ENCODE peak calls at places on chromosomes 13 and 19, in ten cellular contexts. L, P, Y, Z, M, F, B, V, C and O are unnamed samples.

GRCh38 chr13:80556291-80556690 is 215.4 kb upstream of the SPRY2 start:
- DNase-seq in B (no peak), F (no peak), P (no peak), M (no peak), C (no peak), Y (no peak), V (no peak), L (no peak), Z (no peak), O (no peak)

GRCh38 chr13:60765700-60766411 is 368.8 kb downstream of the TDRD3 start:
- DNase-seq in B (no peak), C (no peak), M (peak; percentile 53), Y (no peak), Z (no peak), V (no peak), F (no peak), L (no peak), P (no peak), O (no peak)

GRCh38 chr19:31532034-31532433 is 182.8 kb upstream of the TSHZ3 start:
- DNase-seq in P (no peak), Y (no peak), Z (no peak), B (no peak), L (no peak), C (no peak), V (no peak), F (no peak), M (no peak), O (no peak)

GRCh38 chr13:28250542-28250941 is 112.2 kb downstream of the PAN3 start:
- DNase-seq in C (no peak), V (no peak), P (no peak), L (no peak), B (no peak), M (no peak), Z (no peak), F (no peak), Y (no peak), O (no peak)

GRCh38 chr13:81051873-81052272 is 710.9 kb upstream of the SPRY2 start:
- DNase-seq in C (no peak), Y (no peak), L (no peak), Z (no peak), M (peak; percentile 7), P (no peak), F (no peak), V (no peak), B (no peak), O (no peak)

GRCh38 chr19:6720369-6721112 is at the start of gene C3:
- DNase-seq in P (peak; percentile 74), L (peak; percentile 93), C (peak; percentile 51), M (no peak), Z (peak; percentile 47), B (peak; percentile 82), F (no peak), Y (no peak), V (peak; percentile 74), O (no peak)

GRCh38 chr19:10285393-10285792 is 1.4 kb upstream of the ICAM4 start:
- DNase-seq in Z (no peak), V (peak; percentile 71), P (no peak), L (no peak), B (no peak), C (no peak), M (no peak), F (no peak), Y (no peak), O (no peak)

GRCh38 chr13:109816112-109816978 is 30.0 kb upstream of the IRS2 start:
- DNase-seq in Y (no peak), V (no peak), C (no peak), F (no peak), P (no peak), L (no peak), M (no peak), Z (no peak), B (no peak), O (no peak)

GRCh38 chr19:38869160-38869835 is 8.8 kb downstream of the RINL start:
- DNase-seq in F (peak; percentile 46), C (no peak), Z (no peak), V (peak; percentile 52), M (no peak), L (no peak), Y (no peak), B (no peak), P (no peak), O (peak; percentile 58)

GRCh38 chr13:50512602-50513527 is 330.6 kb downstream of the DLEU7 start:
- DNase-seq in Z (no peak), C (peak; percentile 67), B (peak; percentile 73), V (peak; percentile 88), F (no peak), Y (no peak), P (peak; percentile 79), M (peak; percentile 17), L (peak; percentile 75), O (peak; percentile 67)

GRCh38 chr19:54299515-54299914 is 13.5 kb downstream of the LILRA5 start:
- DNase-seq in C (no peak), V (no peak), B (no peak), M (no peak), P (no peak), Y (no peak), F (no peak), L (no peak), Z (no peak), O (no peak)

GRCh38 chr13:33633701-33634525 is 184.0 kb upstream of the RFC3 start:
- DNase-seq in C (no peak), Y (no peak), P (no peak), F (no peak), V (no peak), B (no peak), Z (no peak), L (no peak), M (no peak), O (no peak)

GRCh38 chr19:41945135-41945766 is 13.9 kb downstream of the RABAC1 start:
- DNase-seq in Y (no peak), F (no peak), Z (no peak), P (no peak), V (no peak), L (peak; percentile 59), B (no peak), C (no peak), M (no peak), O (peak; percentile 99)

GRCh38 chr13:62168891-62169290 is 753.2 kb upstream of the PCDH20 start:
- DNase-seq in C (no peak), V (no peak), L (no peak), F (no peak), P (no peak), M (no peak), Y (no peak), Z (no peak), B (peak; percentile 39), O (no peak)

GRCh38 chr19:13262450-13262849 is 112.2 kb downstream of the IER2 start:
- DNase-seq in B (no peak), Z (no peak), P (no peak), V (peak; percentile 63), F (no peak), M (peak; percentile 53), Y (no peak), L (no peak), C (no peak), O (no peak)

GRCh38 chr19:19740755-19741154 is 7.8 kb upstream of the ZNF14 start:
- DNase-seq in V (no peak), B (no peak), Y (no peak), P (no peak), C (no peak), M (no peak), L (no peak), Z (no peak), F (peak; percentile 21), O (no peak)

GRCh38 chr19:47377208-47377701 is 28.1 kb downstream of the DHX34 start:
- DNase-seq in Z (no peak), B (no peak), C (peak; percentile 72), F (no peak), L (peak; percentile 73), M (no peak), P (no peak), V (peak; percentile 37), Y (no peak), O (no peak)

GRCh38 chr19:12782174-12782423 is 6.7 kb upstream of the HOOK2 start:
- DNase-seq in C (no peak), F (no peak), P (no peak), Z (no peak), V (no peak), B (no peak), M (no peak), L (no peak), Y (no peak), O (no peak)

DNA sequence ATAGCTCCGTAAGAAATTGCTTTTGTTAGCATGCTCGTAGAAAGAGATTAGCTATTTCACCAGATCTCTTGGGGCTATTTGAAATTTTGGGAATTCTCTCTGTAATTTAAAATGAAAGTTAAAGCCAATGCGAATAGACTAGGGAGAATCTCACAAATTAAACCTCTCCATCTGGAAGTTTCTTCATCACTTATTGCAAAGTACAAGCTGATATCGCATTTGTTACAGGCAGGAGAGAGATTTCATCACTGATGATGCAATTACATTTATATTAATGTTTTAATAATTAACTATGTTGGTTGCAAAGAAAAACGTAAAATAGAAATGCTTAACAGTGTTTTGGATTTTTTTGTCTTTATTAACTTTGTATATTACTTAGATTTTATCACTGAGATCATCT is 12.9 kb upstream of the DACH1 start:
- DNase-seq in M (no peak), F (no peak), Y (no peak), B (no peak), V (no peak), C (no peak), P (no peak), Z (no peak), L (no peak), O (no peak)
- TF ChIP-seq CTCF in M (no peak), F (no peak), Y (no peak), B (no peak), V (no peak), C (no peak), P (no peak), Z (no peak), L (no peak), O (no peak)

GRCh38 chr13:20489185-20489820 is 36.4 kb downstream of the CRYL1 start:
- DNase-seq in M (no peak), P (no peak), L (no peak), B (no peak), F (no peak), Z (no peak), V (no peak), Y (no peak), C (no peak), O (no peak)
- TF ChIP-seq CTCF in M (no peak), P (no peak), L (peak; percentile 36), B (peak; percentile 41), F (no peak), Z (no peak), V (no peak), Y (no peak), C (peak; percentile 63), O (no peak)

DNA sequence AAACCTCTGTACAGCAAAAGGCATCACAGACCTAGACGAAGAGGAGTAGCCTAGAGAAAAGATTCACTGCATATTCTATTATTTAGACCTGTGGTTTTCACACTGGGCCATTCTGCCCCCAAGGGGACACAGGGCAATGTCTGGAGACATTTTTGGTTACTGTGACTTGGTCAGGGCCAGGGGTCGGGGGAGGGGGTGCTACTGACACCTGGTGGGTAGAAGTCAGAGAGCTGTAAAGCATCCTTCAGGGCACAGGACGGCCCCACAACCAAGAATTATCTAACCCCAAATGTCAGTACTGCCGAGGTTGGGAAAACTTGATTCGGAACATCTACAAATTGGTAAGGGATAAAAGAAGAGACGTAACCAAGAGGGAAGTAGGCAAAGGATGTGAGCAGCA is 11.3 kb downstream of the ELAVL1 start:
- DNase-seq in P (no peak), L (no peak), F (peak; percentile 44), Z (no peak), M (peak; percentile 13), V (peak; percentile 36), C (no peak), B (no peak), Y (no peak), O (no peak)
- TF ChIP-seq CTCF in P (no peak), L (no peak), F (peak; percentile 27), Z (no peak), M (no peak), V (no peak), C (no peak), B (no peak), Y (no peak), O (no peak)

GRCh38 chr13:66214467-66214866 is 1015.7 kb downstream of the PCDH9 start:
- DNase-seq in Z (no peak), C (no peak), F (no peak), Y (no peak), P (no peak), B (no peak), V (no peak), L (no peak), M (no peak), O (no peak)
- TF ChIP-seq CTCF in Z (no peak), C (no peak), F (no peak), Y (no peak), P (no peak), B (no peak), V (no peak), L (no peak), M (no peak), O (no peak)